ENCODE peak calls at places on chromosomes 6 and 20, in seven cellular contexts. One of them, this sample, is unnamed.

GRCh38 chr20:33291830-33292355 is 8.9 kb downstream of the BPIFB1 start:
- DNase-seq in K562: peak; percentile 83
- DNase-seq in tibial nerve: no peak
- DNase-seq in gastrocnemius medialis: no peak
- DNase-seq in stomach: peak; percentile 69
- DNase-seq in esophagus muscularis mucosa: no peak
- DNase-seq in uterus: no peak
- DNase-seq in this sample: peak; percentile 33

GRCh38 chr6:159080217-159080976 is 35.6 kb upstream of the TAGAP start:
- DNase-seq in K562: no peak
- DNase-seq in esophagus muscularis mucosa: no peak
- DNase-seq in stomach: no peak
- DNase-seq in uterus: no peak
- DNase-seq in tibial nerve: no peak
- DNase-seq in gastrocnemius medialis: no peak
- DNase-seq in this sample: no peak

GRCh38 chr20:23998392-23998791 is 9.8 kb upstream of the GGTLC1 start:
- DNase-seq in gastrocnemius medialis: no peak
- DNase-seq in K562: no peak
- DNase-seq in esophagus muscularis mucosa: no peak
- DNase-seq in tibial nerve: no peak
- DNase-seq in uterus: no peak
- DNase-seq in stomach: no peak
- DNase-seq in this sample: no peak

GRCh38 chr20:44886828-44887227 is 1.3 kb downstream of the YWHAB start:
- DNase-seq in uterus: no peak
- DNase-seq in stomach: no peak
- DNase-seq in esophagus muscularis mucosa: no peak
- DNase-seq in K562: no peak
- DNase-seq in tibial nerve: no peak
- DNase-seq in gastrocnemius medialis: no peak
- DNase-seq in this sample: no peak

GRCh38 chr6:109896333-109896732 is 81.8 kb upstream of the GPR6 start:
- DNase-seq in tibial nerve: no peak
- DNase-seq in K562: no peak
- DNase-seq in stomach: no peak
- DNase-seq in uterus: no peak
- DNase-seq in esophagus muscularis mucosa: no peak
- DNase-seq in gastrocnemius medialis: no peak
- DNase-seq in this sample: no peak

GRCh38 chr6:155377061-155377460 is 62.8 kb upstream of the TFB1M start:
- DNase-seq in gastrocnemius medialis: no peak
- DNase-seq in esophagus muscularis mucosa: no peak
- DNase-seq in uterus: no peak
- DNase-seq in K562: no peak
- DNase-seq in tibial nerve: no peak
- DNase-seq in stomach: no peak
- DNase-seq in this sample: no peak

GRCh38 chr6:92779758-92780157 is 639.6 kb downstream of the EPHA7 start:
- DNase-seq in stomach: no peak
- DNase-seq in uterus: peak; percentile 47
- DNase-seq in tibial nerve: no peak
- DNase-seq in esophagus muscularis mucosa: no peak
- DNase-seq in K562: no peak
- DNase-seq in gastrocnemius medialis: no peak
- DNase-seq in this sample: no peak

GRCh38 chr6:118284736-118285360 is 263.2 kb upstream of the PLN start:
- DNase-seq in K562: no peak
- DNase-seq in esophagus muscularis mucosa: no peak
- DNase-seq in uterus: no peak
- DNase-seq in stomach: no peak
- DNase-seq in tibial nerve: no peak
- DNase-seq in gastrocnemius medialis: no peak
- DNase-seq in this sample: no peak

GRCh38 chr6:64254558-64254957 is 619.0 kb downstream of the PHF3 start:
- DNase-seq in K562: no peak
- DNase-seq in esophagus muscularis mucosa: no peak
- DNase-seq in gastrocnemius medialis: no peak
- DNase-seq in uterus: no peak
- DNase-seq in tibial nerve: no peak
- DNase-seq in stomach: no peak
- DNase-seq in this sample: no peak

GRCh38 chr6:25312703-25313102 is 33.5 kb downstream of the CARMIL1 start:
- DNase-seq in stomach: no peak
- DNase-seq in gastrocnemius medialis: no peak
- DNase-seq in esophagus muscularis mucosa: no peak
- DNase-seq in tibial nerve: no peak
- DNase-seq in uterus: no peak
- DNase-seq in K562: no peak
- DNase-seq in this sample: no peak

GRCh38 chr6:11744753-11745152 is 33.9 kb downstream of the ADTRP start:
- DNase-seq in uterus: peak; percentile 51
- DNase-seq in gastrocnemius medialis: peak; percentile 79
- DNase-seq in esophagus muscularis mucosa: no peak
- DNase-seq in stomach: peak; percentile 43
- DNase-seq in tibial nerve: peak; percentile 62
- DNase-seq in K562: no peak
- DNase-seq in this sample: peak; percentile 62

GRCh38 chr6:3438190-3439167 is 18.4 kb downstream of the SLC22A23 start:
- DNase-seq in K562: no peak
- DNase-seq in stomach: no peak
- DNase-seq in gastrocnemius medialis: peak; percentile 68
- DNase-seq in esophagus muscularis mucosa: no peak
- DNase-seq in uterus: no peak
- DNase-seq in tibial nerve: no peak
- DNase-seq in this sample: peak; percentile 25

GRCh38 chr6:25277857-25278256 is 1.3 kb upstream of the CARMIL1 start:
- DNase-seq in esophagus muscularis mucosa: no peak
- DNase-seq in tibial nerve: no peak
- DNase-seq in stomach: no peak
- DNase-seq in uterus: no peak
- DNase-seq in gastrocnemius medialis: no peak
- DNase-seq in K562: no peak
- DNase-seq in this sample: no peak

GRCh38 chr6:152316024-152316423 is 321.1 kb downstream of the SYNE1 start:
- DNase-seq in esophagus muscularis mucosa: no peak
- DNase-seq in K562: no peak
- DNase-seq in uterus: no peak
- DNase-seq in tibial nerve: no peak
- DNase-seq in gastrocnemius medialis: peak; percentile 27
- DNase-seq in stomach: no peak
- DNase-seq in this sample: no peak

DNA sequence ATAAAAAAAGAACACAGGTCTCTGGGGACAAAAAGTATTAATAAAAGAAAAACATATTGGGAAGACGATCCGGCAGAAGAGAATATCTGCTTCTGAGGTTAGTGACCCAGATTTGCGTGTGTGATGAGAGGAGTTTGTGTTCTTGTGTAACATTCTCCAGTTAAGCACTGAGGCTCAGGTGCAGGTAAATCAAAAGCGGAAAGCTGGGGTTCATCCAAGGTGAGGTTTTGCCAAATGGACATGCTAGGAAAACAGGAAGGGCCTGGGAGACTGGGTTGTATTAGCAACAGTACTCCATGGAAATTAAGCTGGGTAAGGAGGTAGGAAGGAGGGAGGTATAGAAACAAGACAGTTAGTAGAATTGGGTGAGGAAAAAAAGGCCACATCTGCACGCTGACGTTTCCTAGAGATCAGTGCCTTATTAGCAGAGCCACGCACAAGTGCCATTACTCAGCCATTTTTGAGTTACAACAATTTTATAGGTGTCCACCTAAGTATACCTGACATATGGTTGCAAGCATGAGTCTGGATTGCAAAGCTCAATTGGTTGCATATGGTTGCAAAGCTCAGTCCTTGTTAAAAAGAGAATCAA is 139.6 kb downstream of the ZMYND8 start:
- DNase-seq in esophagus muscularis mucosa: no peak
- DNase-seq in stomach: no peak
- DNase-seq in tibial nerve: no peak
- DNase-seq in K562: no peak
- DNase-seq in uterus: no peak
- DNase-seq in gastrocnemius medialis: no peak
- DNase-seq in this sample: no peak
- H3K36me3 ChIP-seq in esophagus muscularis mucosa: peaks cover 82% of the 10 kb centered on the region
- H3K36me3 ChIP-seq in stomach: peaks cover 47% of the 10 kb centered on the region
- H3K36me3 ChIP-seq in tibial nerve: peaks cover 94% of the 10 kb centered on the region
- H3K36me3 ChIP-seq in K562: peaks cover 96% of the 10 kb centered on the region
- H3K36me3 ChIP-seq in uterus: no peaks in the 10 kb centered on the region
- H3K36me3 ChIP-seq in gastrocnemius medialis: no peaks in the 10 kb centered on the region
- H3K36me3 ChIP-seq in this sample: no peaks in the 10 kb centered on the region

GRCh38 chr20:50969912-50970311 is 11.3 kb downstream of the MOCS3 start:
- DNase-seq in K562: no peak
- DNase-seq in esophagus muscularis mucosa: no peak
- DNase-seq in stomach: no peak
- DNase-seq in uterus: no peak
- DNase-seq in gastrocnemius medialis: no peak
- DNase-seq in tibial nerve: no peak
- DNase-seq in this sample: no peak

GRCh38 chr20:50967621-50968020 is 9.0 kb downstream of the MOCS3 start:
- DNase-seq in gastrocnemius medialis: no peak
- DNase-seq in stomach: no peak
- DNase-seq in esophagus muscularis mucosa: no peak
- DNase-seq in K562: no peak
- DNase-seq in uterus: no peak
- DNase-seq in tibial nerve: no peak
- DNase-seq in this sample: no peak

GRCh38 chr20:50968289-50968688 is 9.7 kb downstream of the MOCS3 start:
- DNase-seq in gastrocnemius medialis: no peak
- DNase-seq in stomach: no peak
- DNase-seq in esophagus muscularis mucosa: no peak
- DNase-seq in K562: no peak
- DNase-seq in uterus: no peak
- DNase-seq in tibial nerve: no peak
- DNase-seq in this sample: no peak

GRCh38 chr20:50969416-50969815 is 10.8 kb downstream of the MOCS3 start:
- DNase-seq in tibial nerve: no peak
- DNase-seq in uterus: no peak
- DNase-seq in K562: no peak
- DNase-seq in esophagus muscularis mucosa: no peak
- DNase-seq in stomach: no peak
- DNase-seq in gastrocnemius medialis: no peak
- DNase-seq in this sample: no peak
- TF ChIP-seq POLR2A in tibial nerve: no peak
- TF ChIP-seq POLR2A in uterus: no peak
- TF ChIP-seq POLR2A in K562: no peak
- TF ChIP-seq POLR2A in esophagus muscularis mucosa: no peak
- TF ChIP-seq POLR2A in stomach: no peak
- TF ChIP-seq POLR2A in gastrocnemius medialis: no peak
- TF ChIP-seq POLR2A in this sample: no peak

DNA sequence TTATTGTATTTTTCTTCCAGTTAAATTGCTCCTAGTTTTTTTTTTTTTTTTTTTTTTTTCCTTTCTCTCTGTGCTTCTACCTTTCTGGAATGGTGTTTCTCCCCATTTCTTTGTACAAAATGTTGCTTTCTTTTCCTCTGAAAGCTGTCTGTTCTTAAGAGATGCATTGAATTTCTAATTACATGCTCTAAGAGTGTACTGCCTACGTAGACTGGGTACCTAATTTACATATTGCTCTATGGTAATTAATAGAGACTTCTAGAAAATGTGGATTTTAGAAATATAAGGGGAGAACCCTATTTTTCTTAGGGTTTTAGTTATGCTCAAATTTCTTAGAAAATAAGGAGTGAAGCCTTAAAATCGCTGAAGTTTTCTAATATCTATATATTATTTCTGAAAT is 13.8 kb downstream of the KCNQ5 start:
- DNase-seq in stomach: no peak
- DNase-seq in tibial nerve: no peak
- DNase-seq in uterus: no peak
- DNase-seq in gastrocnemius medialis: no peak
- DNase-seq in K562: no peak
- DNase-seq in esophagus muscularis mucosa: no peak
- DNase-seq in this sample: no peak
- H3K27ac ChIP-seq in stomach: no peak overlapping the region
- H3K27ac ChIP-seq in tibial nerve: no peak overlapping the region
- H3K27ac ChIP-seq in uterus: no peak overlapping the region
- H3K27ac ChIP-seq in gastrocnemius medialis: no peak overlapping the region
- H3K27ac ChIP-seq in K562: no peak overlapping the region
- H3K27ac ChIP-seq in esophagus muscularis mucosa: no peak overlapping the region
- H3K27ac ChIP-seq in this sample: no peak overlapping the region

GRCh38 chr20:2991532-2991931 is 51.9 kb upstream of the GNRH2 start:
- DNase-seq in stomach: no peak
- DNase-seq in K562: no peak
- DNase-seq in uterus: no peak
- DNase-seq in gastrocnemius medialis: no peak
- DNase-seq in esophagus muscularis mucosa: no peak
- DNase-seq in tibial nerve: no peak
- DNase-seq in this sample: no peak
- H3K36me3 ChIP-seq in stomach: peaks cover 62% of the 10 kb centered on the region
- H3K36me3 ChIP-seq in K562: peaks cover 77% of the 10 kb centered on the region
- H3K36me3 ChIP-seq in uterus: no peaks in the 10 kb centered on the region
- H3K36me3 ChIP-seq in gastrocnemius medialis: peaks cover 6% of the 10 kb centered on the region
- H3K36me3 ChIP-seq in esophagus muscularis mucosa: peaks cover 95% of the 10 kb centered on the region
- H3K36me3 ChIP-seq in tibial nerve: peaks cover 99% of the 10 kb centered on the region
- H3K36me3 ChIP-seq in this sample: peaks cover 34% of the 10 kb centered on the region

This sample was measured in transverse colon.